ENCODE peak calls at places on chromosomes 4 and X, in seven cellular contexts. B is HEK293T; C is DND-41; D is activated CD4-positive, alpha-beta T cell treated with anti-CD3 and anti-CD28 coated beads, Interleukin-2, amount 50 U/mL, for 48 hours; Y is mesothelial cell of epicardium; J is DMS53; W is NCI-H1092 treated with DMSO at 0.1 percent for 48 hours. X is an unnamed sample.

GRCh38 chr4:42671431-42672194 is 14.7 kb upstream of the ATP8A1 start:
- DNase-seq in D (peak), B (no peak), C (peak), W (no peak), Y (no peak), J (no peak), X (no peak)

GRCh38 chr4:72525938-72526337 is 43.1 kb downstream of the ADAMTS3 start:
- DNase-seq in B (no peak), J (peak), C (no peak), D (no peak), Y (peak), W (no peak), X (no peak)

GRCh38 chr4:7537853-7538252 is 103.1 kb upstream of the PSAPL1 start:
- DNase-seq in J (no peak), Y (no peak), D (no peak), B (no peak), C (no peak), W (no peak), X (no peak)

GRCh38 chr4:43732829-43733426 is 715.7 kb downstream of the KCTD8 start:
- DNase-seq in D (no peak), Y (no peak), B (no peak), C (no peak), W (no peak), J (no peak), X (no peak)

GRCh38 chrX:70466968-70467367 is 22.3 kb downstream of the DLG3 start:
- DNase-seq in Y (no peak), B (no peak), D (no peak), W (no peak), C (no peak), J (no peak), X (no peak)

GRCh38 chr4:118276551-118276950 is 76.3 kb downstream of the PRSS12 start:
- DNase-seq in Y (no peak), D (no peak), J (peak), B (no peak), C (no peak), W (no peak), X (no peak)

GRCh38 chr4:79281577-79282359 is 44.1 kb downstream of the NAA11 start:
- DNase-seq in W (no peak), C (no peak), Y (no peak), D (no peak), J (no peak), B (no peak), X (no peak)

GRCh38 chrX:46770006-46770816 is 11.3 kb upstream of the SLC9A7 start:
- DNase-seq in D (no peak), Y (no peak), J (no peak), B (no peak), C (no peak), W (no peak), X (no peak)

GRCh38 chr4:168589154-168589553 is 92.3 kb downstream of the PALLD start:
- DNase-seq in B (no peak), C (no peak), J (peak), D (no peak), W (no peak), Y (no peak), X (no peak)

GRCh38 chrX:111869639-111870034 is 6.3 kb upstream of the TRPC5OS start:
- DNase-seq in C (peak), Y (peak), J (peak), W (peak), D (peak), B (peak), X (peak)

GRCh38 chr4:141501931-141502330 is 134.5 kb upstream of the IL15 start:
- DNase-seq in J (no peak), D (no peak), B (no peak), Y (no peak), W (no peak), C (no peak), X (no peak)

GRCh38 chr4:48746608-48747374 is 33.3 kb downstream of the FRYL start:
- DNase-seq in B (no peak), C (peak), W (no peak), Y (no peak), J (no peak), D (no peak), X (no peak)

GRCh38 chrX:153909024-153909979 is 4.8 kb downstream of the AVPR2 start:
- DNase-seq in W (no peak), D (peak), B (peak), C (no peak), J (peak), Y (no peak), X (no peak)

GRCh38 chr4:54683616-54684346 is 26.0 kb downstream of the KIT start:
- DNase-seq in C (peak), Y (no peak), W (no peak), B (no peak), D (peak), J (peak), X (no peak)

GRCh38 chrX:30865020-30865419 is 24.0 kb downstream of the TAB3 start:
- DNase-seq in C (no peak), Y (no peak), J (peak), D (peak), W (no peak), B (peak), X (no peak)

GRCh38 chr4:22345678-22346077 is 170.2 kb downstream of the ADGRA3 start:
- DNase-seq in Y (no peak), C (no peak), W (peak), B (no peak), J (no peak), D (no peak), X (no peak)

GRCh38 chrX:138885886-138886285 is 174.4 kb upstream of the FGF13 start:
- DNase-seq in W (no peak), D (no peak), Y (no peak), C (no peak), J (peak), B (no peak), X (no peak)

GRCh38 chrX:99703467-99703866 is 706.6 kb downstream of the PCDH19 start:
- DNase-seq in Y (no peak), J (peak), W (no peak), C (no peak), B (no peak), D (no peak), X (no peak)

GRCh38 chr4:183098080-183098722 is 856 bp upstream of the WWC2 start:
- DNase-seq in W (no peak), C (no peak), D (peak), B (peak), J (peak), Y (no peak), X (peak)